ENCODE peak calls at places on chromosomes 5 and 9, in eight cellular contexts. One of them, this sample, is unnamed.

GRCh38 chr9:99796231-99796630 is 25.5 kb upstream of the NR4A3 start:
- DNase-seq in NCI-H2107: no peak
- DNase-seq in iPS-NIHi11: no peak
- DNase-seq in amygdala: no peak
- DNase-seq in fibroblast of lung: no peak
- DNase-seq in activated T-helper 1 cell treated with Interleukin-2 at 50 U/mL for 16 hours: no peak
- DNase-seq in NCI-H1092: no peak
- DNase-seq in germinal center: no peak
- DNase-seq in this sample: no peak

GRCh38 chr5:78243639-78244038 is 50.9 kb downstream of the AP3B1 start:
- DNase-seq in NCI-H1092: no peak
- DNase-seq in amygdala: no peak
- DNase-seq in activated T-helper 1 cell treated with Interleukin-2 at 50 U/mL for 16 hours: no peak
- DNase-seq in iPS-NIHi11: no peak
- DNase-seq in NCI-H2107: no peak
- DNase-seq in fibroblast of lung: peak
- DNase-seq in germinal center: no peak
- DNase-seq in this sample: no peak

GRCh38 chr9:124219290-124219605 is 38.5 kb upstream of the NEK6 start:
- DNase-seq in fibroblast of lung: no peak
- DNase-seq in amygdala: no peak
- DNase-seq in iPS-NIHi11: no peak
- DNase-seq in NCI-H2107: no peak
- DNase-seq in activated T-helper 1 cell treated with Interleukin-2 at 50 U/mL for 16 hours: no peak
- DNase-seq in germinal center: no peak
- DNase-seq in NCI-H1092: no peak
- DNase-seq in this sample: no peak

GRCh38 chr5:142784405-142784955 is 14.3 kb downstream of the ARHGAP26 start:
- DNase-seq in amygdala: no peak
- DNase-seq in activated T-helper 1 cell treated with Interleukin-2 at 50 U/mL for 16 hours: no peak
- DNase-seq in NCI-H2107: no peak
- DNase-seq in iPS-NIHi11: no peak
- DNase-seq in fibroblast of lung: no peak
- DNase-seq in NCI-H1092: no peak
- DNase-seq in germinal center: no peak
- DNase-seq in this sample: no peak

GRCh38 chr5:40261984-40262383 is 417.7 kb upstream of the PTGER4 start:
- DNase-seq in fibroblast of lung: no peak
- DNase-seq in amygdala: no peak
- DNase-seq in iPS-NIHi11: no peak
- DNase-seq in NCI-H2107: no peak
- DNase-seq in activated T-helper 1 cell treated with Interleukin-2 at 50 U/mL for 16 hours: no peak
- DNase-seq in germinal center: no peak
- DNase-seq in NCI-H1092: no peak
- DNase-seq in this sample: no peak

GRCh38 chr9:36119476-36119875 is 17.1 kb upstream of the GLIPR2 start:
- DNase-seq in activated T-helper 1 cell treated with Interleukin-2 at 50 U/mL for 16 hours: no peak
- DNase-seq in fibroblast of lung: no peak
- DNase-seq in amygdala: no peak
- DNase-seq in NCI-H1092: no peak
- DNase-seq in iPS-NIHi11: no peak
- DNase-seq in NCI-H2107: no peak
- DNase-seq in germinal center: no peak
- DNase-seq in this sample: no peak

GRCh38 chr5:6656680-6657079 is 23.4 kb downstream of the SRD5A1 start:
- DNase-seq in fibroblast of lung: peak
- DNase-seq in NCI-H1092: no peak
- DNase-seq in amygdala: no peak
- DNase-seq in NCI-H2107: no peak
- DNase-seq in germinal center: no peak
- DNase-seq in iPS-NIHi11: no peak
- DNase-seq in activated T-helper 1 cell treated with Interleukin-2 at 50 U/mL for 16 hours: no peak
- DNase-seq in this sample: no peak

GRCh38 chr5:115190388-115190787 is 20.7 kb upstream of the TRIM36 start:
- DNase-seq in NCI-H1092: no peak
- DNase-seq in fibroblast of lung: no peak
- DNase-seq in iPS-NIHi11: no peak
- DNase-seq in germinal center: no peak
- DNase-seq in NCI-H2107: no peak
- DNase-seq in activated T-helper 1 cell treated with Interleukin-2 at 50 U/mL for 16 hours: no peak
- DNase-seq in amygdala: no peak
- DNase-seq in this sample: no peak

GRCh38 chr9:108168451-108168850 is 678.9 kb upstream of the KLF4 start:
- DNase-seq in NCI-H1092: no peak
- DNase-seq in iPS-NIHi11: no peak
- DNase-seq in fibroblast of lung: peak
- DNase-seq in amygdala: no peak
- DNase-seq in NCI-H2107: no peak
- DNase-seq in germinal center: no peak
- DNase-seq in activated T-helper 1 cell treated with Interleukin-2 at 50 U/mL for 16 hours: no peak
- DNase-seq in this sample: no peak

GRCh38 chr9:127197861-127198430 is 66.6 kb upstream of the GARNL3 start:
- DNase-seq in germinal center: no peak
- DNase-seq in fibroblast of lung: peak
- DNase-seq in activated T-helper 1 cell treated with Interleukin-2 at 50 U/mL for 16 hours: no peak
- DNase-seq in NCI-H1092: no peak
- DNase-seq in iPS-NIHi11: no peak
- DNase-seq in amygdala: no peak
- DNase-seq in NCI-H2107: no peak
- DNase-seq in this sample: no peak

GRCh38 chr5:172284275-172284971 is 859 bp upstream of the UBTD2 start:
- DNase-seq in NCI-H2107: no peak
- DNase-seq in amygdala: no peak
- DNase-seq in iPS-NIHi11: no peak
- DNase-seq in germinal center: no peak
- DNase-seq in activated T-helper 1 cell treated with Interleukin-2 at 50 U/mL for 16 hours: no peak
- DNase-seq in NCI-H1092: no peak
- DNase-seq in fibroblast of lung: no peak
- DNase-seq in this sample: no peak

GRCh38 chr9:133952598-133953550 is 39.2 kb downstream of the VAV2 start:
- DNase-seq in germinal center: no peak
- DNase-seq in iPS-NIHi11: no peak
- DNase-seq in activated T-helper 1 cell treated with Interleukin-2 at 50 U/mL for 16 hours: no peak
- DNase-seq in amygdala: no peak
- DNase-seq in NCI-H1092: no peak
- DNase-seq in NCI-H2107: no peak
- DNase-seq in fibroblast of lung: no peak
- DNase-seq in this sample: no peak

GRCh38 chr9:12426198-12426864 is 266.9 kb upstream of the TYRP1 start:
- DNase-seq in activated T-helper 1 cell treated with Interleukin-2 at 50 U/mL for 16 hours: no peak
- DNase-seq in amygdala: no peak
- DNase-seq in NCI-H1092: peak
- DNase-seq in NCI-H2107: no peak
- DNase-seq in germinal center: no peak
- DNase-seq in iPS-NIHi11: peak
- DNase-seq in fibroblast of lung: peak
- DNase-seq in this sample: no peak

GRCh38 chr9:83267741-83268140 is 204.8 kb upstream of the RASEF start:
- DNase-seq in germinal center: no peak
- DNase-seq in fibroblast of lung: no peak
- DNase-seq in NCI-H2107: no peak
- DNase-seq in NCI-H1092: no peak
- DNase-seq in activated T-helper 1 cell treated with Interleukin-2 at 50 U/mL for 16 hours: no peak
- DNase-seq in amygdala: no peak
- DNase-seq in iPS-NIHi11: no peak
- DNase-seq in this sample: no peak

GRCh38 chr9:37995348-37995737 is 73.7 kb downstream of the SHB start:
- DNase-seq in activated T-helper 1 cell treated with Interleukin-2 at 50 U/mL for 16 hours: no peak
- DNase-seq in NCI-H2107: no peak
- DNase-seq in fibroblast of lung: no peak
- DNase-seq in iPS-NIHi11: no peak
- DNase-seq in amygdala: no peak
- DNase-seq in germinal center: no peak
- DNase-seq in NCI-H1092: no peak
- DNase-seq in this sample: no peak

This sample was measured in B cell.